ENCODE peak calls at places on chromosome 15, in nine cellular contexts. D is GM23338, Q is A549, B is HepG2, J is HCT116, E is SK-N-SH, H is Panc1, U is K562, R is GM12878. T is an unnamed sample.

GRCh38 chr15:41530363-41530956 is 13.6 kb downstream of the RPAP1 start:
- DNase-seq in R (no peak), H (no peak), Q (no peak), B (no peak), E (peak), U (no peak), D (no peak), J (no peak), T (no peak)

GRCh38 chr15:100154338-100154737 is 187.4 kb downstream of the ADAMTS17 start:
- DNase-seq in B (no peak), R (no peak), J (no peak), H (no peak), Q (no peak), U (no peak), D (no peak), E (no peak), T (no peak)

GRCh38 chr15:71093089-71094024 is 21.9 kb upstream of the THSD4 start:
- DNase-seq in Q (peak), H (no peak), U (no peak), J (peak), E (no peak), D (no peak), B (no peak), R (no peak), T (no peak)

GRCh38 chr15:31390777-31391486 is 64.3 kb downstream of the KLF13 start:
- DNase-seq in E (no peak), D (no peak), Q (no peak), B (no peak), U (no peak), H (no peak), J (no peak), R (no peak), T (no peak)

GRCh38 chr15:29698030-29698701 is 124.1 kb downstream of the TJP1 start:
- DNase-seq in R (no peak), D (no peak), B (peak), J (peak), U (no peak), Q (peak), H (peak), E (no peak), T (no peak)

GRCh38 chr15:82064824-82065223 is 19.0 kb upstream of the MEX3B start:
- DNase-seq in J (no peak), Q (no peak), D (no peak), H (no peak), U (no peak), E (no peak), R (no peak), B (no peak), T (no peak)

GRCh38 chr15:51051776-51052175 is 42.9 kb downstream of the TNFAIP8L3 start:
- DNase-seq in E (no peak), Q (no peak), D (no peak), H (no peak), J (no peak), R (no peak), B (no peak), U (no peak), T (no peak)

GRCh38 chr15:68997930-68998777 is 16.3 kb upstream of the NOX5 start:
- DNase-seq in Q (no peak), B (no peak), E (no peak), H (no peak), R (no peak), J (no peak), U (no peak), D (no peak), T (no peak)

GRCh38 chr15:72599855-72600464 is 54.5 kb upstream of the GOLGA6B start:
- DNase-seq in B (peak), D (peak), H (peak), E (peak), Q (peak), J (peak), R (no peak), U (peak), T (peak)

GRCh38 chr15:80234883-80235282 is 17.1 kb downstream of the CTXND1 start:
- DNase-seq in D (peak), H (no peak), J (peak), R (no peak), E (no peak), Q (peak), B (no peak), U (peak), T (peak)

GRCh38 chr15:66631616-66632263 is 65.9 kb upstream of the LCTL start:
- DNase-seq in R (no peak), J (no peak), E (peak), B (no peak), U (no peak), H (no peak), D (no peak), Q (no peak), T (no peak)

GRCh38 chr15:90552162-90552928 is 22.6 kb downstream of the CRTC3 start:
- DNase-seq in H (no peak), B (no peak), U (no peak), J (no peak), E (no peak), R (no peak), Q (no peak), D (no peak), T (no peak)

GRCh38 chr15:77533530-77533929 is 99.2 kb downstream of the LINGO1 start:
- DNase-seq in R (no peak), J (no peak), H (no peak), Q (no peak), D (peak), U (no peak), B (no peak), E (no peak), T (no peak)

GRCh38 chr15:56767315-56767714 is 34.0 kb upstream of the ZNF280D start:
- DNase-seq in H (no peak), D (no peak), U (no peak), R (no peak), E (no peak), Q (no peak), B (no peak), J (no peak), T (no peak)

GRCh38 chr15:78492841-78493240 is 14.5 kb upstream of the HYKK start:
- DNase-seq in E (no peak), H (no peak), J (no peak), D (no peak), R (no peak), Q (no peak), U (no peak), B (no peak), T (no peak)

GRCh38 chr15:66498501-66499386 is 1.2 kb upstream of the SNAPC5 start:
- DNase-seq in H (no peak), U (peak), R (no peak), D (peak), B (peak), E (peak), Q (no peak), J (no peak), T (no peak)

GRCh38 chr15:78155355-78155939 is 6.3 kb downstream of the IDH3A start:
- DNase-seq in D (no peak), J (no peak), H (no peak), U (no peak), E (no peak), R (no peak), Q (no peak), B (no peak), T (no peak)

GRCh38 chr15:87461621-87462020 is 794.9 kb downstream of the NTRK3 start:
- DNase-seq in E (no peak), J (no peak), B (no peak), H (no peak), Q (no peak), R (no peak), D (no peak), U (no peak), T (no peak)

GRCh38 chr15:48580736-48581135 is 64.8 kb downstream of the FBN1 start:
- DNase-seq in H (no peak), J (no peak), Q (no peak), B (no peak), R (no peak), D (no peak), E (no peak), U (no peak), T (no peak)

GRCh38 chr15:70343961-70344360 is 246.2 kb upstream of the TLE3 start:
- DNase-seq in J (no peak), D (no peak), B (no peak), E (no peak), H (no peak), U (no peak), Q (no peak), R (no peak), T (no peak)

GRCh38 chr15:45728641-45729040 is 93.8 kb downstream of the SQOR start:
- DNase-seq in B (no peak), D (no peak), H (no peak), Q (no peak), U (no peak), E (no peak), R (no peak), J (no peak), T (no peak)

DNA sequence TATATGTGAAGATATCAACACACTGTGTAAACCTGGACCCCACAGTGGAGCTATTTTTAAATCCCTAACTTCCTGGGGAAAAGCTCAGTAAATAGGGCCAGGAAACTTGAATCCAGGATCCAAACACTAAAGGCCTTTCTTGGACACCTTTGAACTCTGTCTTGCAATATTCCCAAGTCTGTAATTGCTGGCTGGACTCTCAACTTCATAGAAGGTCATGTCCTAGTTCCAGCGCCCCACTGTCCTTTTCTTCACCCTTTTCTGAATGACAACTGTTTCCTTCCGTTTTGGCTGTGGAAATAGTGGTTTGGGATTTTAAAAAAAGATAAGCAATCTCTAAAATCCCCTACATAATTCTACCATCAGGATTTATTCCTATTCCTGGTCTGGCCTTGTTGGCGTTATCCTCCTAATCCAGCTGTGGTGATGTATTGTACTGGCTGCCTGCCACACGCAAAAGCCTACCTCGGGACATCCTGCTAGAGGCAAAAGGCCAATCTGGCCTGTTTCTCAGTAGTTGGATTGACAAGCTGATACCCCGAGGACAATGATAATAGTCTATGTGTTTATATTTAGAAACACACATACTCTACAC is 440.2 kb upstream of the DPH6 start:
- DNase-seq in H (no peak), J (no peak), D (no peak), E (peak), R (no peak), U (no peak), Q (no peak), B (no peak), T (no peak)
- TF ChIP-seq REST in H (no peak), J (no peak), D (no peak), E (no peak), R (no peak), U (no peak), Q (no peak), B (no peak), T (no peak)

GRCh38 chr15:67916565-67916964 is 76.7 kb upstream of the RNU6-1 start:
- DNase-seq in U (no peak), D (no peak), H (no peak), R (no peak), E (no peak), Q (no peak), J (no peak), B (no peak), T (no peak)

GRCh38 chr15:67917037-67917436 is 77.2 kb upstream of the RNU6-1 start:
- DNase-seq in U (no peak), E (no peak), Q (no peak), B (no peak), D (no peak), R (no peak), H (no peak), J (no peak), T (no peak)

GRCh38 chr15:67915374-67916050 is 75.7 kb upstream of the RNU6-1 start:
- DNase-seq in B (peak), R (no peak), Q (peak), J (no peak), E (no peak), H (peak), D (peak), U (no peak), T (no peak)

GRCh38 chr15:67914537-67915373 is 74.9 kb upstream of the RNU6-1 start:
- DNase-seq in E (no peak), H (peak), R (no peak), U (peak), J (no peak), B (peak), Q (peak), D (peak), T (no peak)

GRCh38 chr15:67916051-67916374 is 76.2 kb upstream of the RNU6-1 start:
- DNase-seq in Q (no peak), R (no peak), D (no peak), H (no peak), B (no peak), J (no peak), U (no peak), E (no peak), T (no peak)
- H3K4me3 ChIP-seq in Q (no peak), R (no peak), D (no peak), H (no peak), B (no peak), J (no peak), U (no peak), E (no peak), T (no peak)

GRCh38 chr15:65029736-65030208 is 333 bp upstream of the MTFMT start:
- DNase-seq in D (no peak), Q (no peak), B (no peak), J (no peak), H (no peak), U (no peak), R (no peak), E (no peak), T (no peak)

GRCh38 chr15:65037279-65037678 is 7.8 kb upstream of the MTFMT start:
- DNase-seq in B (no peak), D (no peak), Q (no peak), E (no peak), J (no peak), R (no peak), U (no peak), H (no peak), T (no peak)

GRCh38 chr15:65032823-65033537 is 3.5 kb upstream of the MTFMT start:
- DNase-seq in E (peak), B (peak), J (peak), Q (peak), D (peak), U (peak), R (no peak), H (peak), T (no peak)

GRCh38 chr15:65034719-65035118 is 5.3 kb upstream of the MTFMT start:
- DNase-seq in Q (no peak), R (no peak), H (no peak), E (no peak), U (no peak), B (no peak), J (no peak), D (no peak), T (no peak)

GRCh38 chr15:65033659-65034269 is 4.3 kb upstream of the MTFMT start:
- DNase-seq in U (peak), B (peak), E (peak), Q (no peak), R (no peak), J (peak), D (peak), H (no peak), T (peak)
- TF ChIP-seq REST in U (no peak), B (no peak), E (no peak), Q (no peak), R (no peak), J (no peak), D (no peak), H (no peak), T (no peak)

GRCh38 chr15:60370804-60371700 is 26.7 kb downstream of the ANXA2 start:
- DNase-seq in H (peak), R (no peak), Q (peak), D (no peak), E (no peak), B (peak), J (peak), U (no peak), T (no peak)
- H3K4me3 ChIP-seq in H (no peak), R (no peak), Q (peak), D (no peak), E (no peak), B (no peak), J (peak), U (no peak), T (no peak)

T was measured in HL-60.